ENCODE peak calls at places on chromosome 3, in five cellular contexts. One of them, this sample, is unnamed. For H3K36me3, the result is how much of the 10 kb centered on the place peaks cover.

GRCh38 chr3:138113309-138113708 is 2.1 kb downstream of the DZIP1L start:
- DNase-seq in transverse colon: no peak
- DNase-seq in small intestine: no peak
- DNase-seq in MM.1S: no peak
- DNase-seq in GM06990: no peak
- DNase-seq in this sample: no peak

GRCh38 chr3:193960485-193961172 is 175.3 kb upstream of the HES1 start:
- DNase-seq in transverse colon: peak
- DNase-seq in small intestine: peak
- DNase-seq in MM.1S: no peak
- DNase-seq in GM06990: no peak
- DNase-seq in this sample: peak

GRCh38 chr3:71240035-71240434 is 343.5 kb downstream of the FOXP1 start:
- DNase-seq in transverse colon: no peak
- DNase-seq in small intestine: no peak
- DNase-seq in MM.1S: no peak
- DNase-seq in GM06990: no peak
- DNase-seq in this sample: no peak

GRCh38 chr3:120640231-120640630 is 41.8 kb downstream of the HGD start:
- DNase-seq in transverse colon: no peak
- DNase-seq in small intestine: no peak
- DNase-seq in MM.1S: no peak
- DNase-seq in GM06990: no peak
- DNase-seq in this sample: no peak

GRCh38 chr3:72010044-72010443 is 225.1 kb upstream of the PROK2 start:
- DNase-seq in transverse colon: no peak
- DNase-seq in small intestine: no peak
- DNase-seq in MM.1S: no peak
- DNase-seq in GM06990: peak
- DNase-seq in this sample: no peak

GRCh38 chr3:96803860-96804259 is 10.5 kb upstream of the EPHA6 start:
- DNase-seq in transverse colon: no peak
- DNase-seq in small intestine: no peak
- DNase-seq in MM.1S: no peak
- DNase-seq in GM06990: no peak
- DNase-seq in this sample: no peak

GRCh38 chr3:71865727-71866126 is 80.8 kb upstream of the PROK2 start:
- DNase-seq in transverse colon: no peak
- DNase-seq in small intestine: no peak
- DNase-seq in MM.1S: no peak
- DNase-seq in GM06990: no peak
- DNase-seq in this sample: no peak

GRCh38 chr3:12707425-12707824 is 43.5 kb upstream of the RAF1 start:
- DNase-seq in transverse colon: no peak
- DNase-seq in small intestine: peak
- DNase-seq in MM.1S: no peak
- DNase-seq in GM06990: no peak
- DNase-seq in this sample: no peak

GRCh38 chr3:172987268-172987667 is 153.8 kb downstream of the SPATA16 start:
- DNase-seq in transverse colon: no peak
- DNase-seq in small intestine: peak
- DNase-seq in MM.1S: no peak
- DNase-seq in GM06990: no peak
- DNase-seq in this sample: no peak

GRCh38 chr3:99562990-99563607 is 75.3 kb upstream of the COL8A1 start:
- DNase-seq in transverse colon: no peak
- DNase-seq in small intestine: no peak
- DNase-seq in MM.1S: no peak
- DNase-seq in GM06990: no peak
- DNase-seq in this sample: no peak

GRCh38 chr3:43497905-43498365 is 123.9 kb downstream of the ANO10 start:
- DNase-seq in transverse colon: no peak
- DNase-seq in small intestine: no peak
- DNase-seq in MM.1S: no peak
- DNase-seq in GM06990: no peak
- DNase-seq in this sample: no peak

GRCh38 chr3:33211444-33211843 is 7.2 kb downstream of the SUSD5 start:
- DNase-seq in transverse colon: no peak
- DNase-seq in small intestine: no peak
- DNase-seq in MM.1S: no peak
- DNase-seq in GM06990: no peak
- DNase-seq in this sample: no peak

GRCh38 chr3:11600501-11601282 is 43.0 kb downstream of the VGLL4 start:
- DNase-seq in transverse colon: peak
- DNase-seq in small intestine: peak
- DNase-seq in MM.1S: no peak
- DNase-seq in GM06990: no peak
- DNase-seq in this sample: no peak

GRCh38 chr3:150094150-150094932 is 123.6 kb upstream of the PFN2 start:
- DNase-seq in transverse colon: no peak
- DNase-seq in small intestine: no peak
- DNase-seq in MM.1S: peak
- DNase-seq in GM06990: no peak
- DNase-seq in this sample: no peak

GRCh38 chr3:121786485-121786884 is 36.9 kb upstream of the GOLGB1 start:
- DNase-seq in transverse colon: no peak
- DNase-seq in small intestine: no peak
- DNase-seq in MM.1S: no peak
- DNase-seq in GM06990: no peak
- DNase-seq in this sample: no peak

DNA sequence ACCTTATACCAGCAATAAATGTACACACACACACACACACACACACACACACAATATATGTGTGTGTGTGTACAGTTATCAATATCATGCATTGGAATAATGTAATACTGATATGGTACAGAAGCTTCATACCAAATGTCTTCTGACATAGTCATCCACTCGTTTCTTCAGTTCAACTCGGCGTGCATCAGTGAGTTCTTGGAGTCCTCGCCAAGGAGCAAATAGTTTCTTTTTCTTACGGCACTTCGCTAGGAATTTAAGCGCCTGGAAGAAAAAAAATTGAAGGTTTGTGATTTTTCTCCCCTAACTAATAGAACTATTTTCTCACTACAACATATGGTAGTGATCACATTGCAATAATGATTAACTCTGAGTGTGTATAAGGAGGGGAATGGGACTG is 32.1 kb upstream of the GOLGB1 start:
- DNase-seq in transverse colon: no peak
- DNase-seq in small intestine: no peak
- DNase-seq in MM.1S: no peak
- DNase-seq in GM06990: no peak
- DNase-seq in this sample: no peak
- H3K36me3 ChIP-seq in transverse colon: under half
- H3K36me3 ChIP-seq in small intestine: under half
- H3K36me3 ChIP-seq in MM.1S: under half
- H3K36me3 ChIP-seq in GM06990: under half
- H3K36me3 ChIP-seq in this sample: under half

GRCh38 chr3:63990204-63990603 is 33.1 kb downstream of the PSMD6 start:
- DNase-seq in transverse colon: no peak
- DNase-seq in small intestine: no peak
- DNase-seq in MM.1S: no peak
- DNase-seq in GM06990: no peak
- DNase-seq in this sample: no peak
- H3K36me3 ChIP-seq in transverse colon: half or more
- H3K36me3 ChIP-seq in small intestine: under half
- H3K36me3 ChIP-seq in MM.1S: under half
- H3K36me3 ChIP-seq in GM06990: under half
- H3K36me3 ChIP-seq in this sample: under half

GRCh38 chr3:53109190-53109589 is 21.0 kb downstream of the RFT1 start:
- DNase-seq in transverse colon: no peak
- DNase-seq in small intestine: no peak
- DNase-seq in MM.1S: peak
- DNase-seq in GM06990: no peak
- DNase-seq in this sample: no peak
- H3K36me3 ChIP-seq in transverse colon: under half
- H3K36me3 ChIP-seq in small intestine: under half
- H3K36me3 ChIP-seq in MM.1S: under half
- H3K36me3 ChIP-seq in GM06990: under half
- H3K36me3 ChIP-seq in this sample: under half

GRCh38 chr3:123129052-123129451 is 62.2 kb downstream of the PDIA5 start:
- DNase-seq in transverse colon: no peak
- DNase-seq in small intestine: no peak
- DNase-seq in MM.1S: no peak
- DNase-seq in GM06990: no peak
- DNase-seq in this sample: no peak
- H3K36me3 ChIP-seq in transverse colon: under half
- H3K36me3 ChIP-seq in small intestine: under half
- H3K36me3 ChIP-seq in MM.1S: under half
- H3K36me3 ChIP-seq in GM06990: under half
- H3K36me3 ChIP-seq in this sample: under half

DNA sequence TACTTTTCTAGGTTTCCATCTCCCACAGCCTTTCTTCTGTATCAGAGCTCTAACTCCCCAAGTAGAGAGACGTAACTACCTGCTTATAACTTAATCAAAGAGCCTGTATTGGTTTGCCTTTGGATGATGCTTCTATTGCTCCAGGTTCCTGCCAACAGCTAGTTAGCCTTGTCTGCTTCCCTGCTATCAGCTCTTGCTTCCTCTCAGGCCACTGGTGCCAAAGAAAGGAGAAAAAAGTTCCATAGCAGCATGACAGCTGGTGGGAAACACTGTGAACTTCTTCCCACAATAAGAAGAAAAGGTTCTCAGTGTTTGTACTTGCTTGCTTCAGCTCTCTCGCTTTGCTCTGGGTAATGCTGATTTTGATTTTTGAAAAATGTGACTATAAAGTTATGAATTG is 206.6 kb downstream of the GBE1 start:
- DNase-seq in transverse colon: no peak
- DNase-seq in small intestine: no peak
- DNase-seq in MM.1S: no peak
- DNase-seq in GM06990: no peak
- DNase-seq in this sample: no peak
- H3K36me3 ChIP-seq in transverse colon: under half
- H3K36me3 ChIP-seq in small intestine: under half
- H3K36me3 ChIP-seq in MM.1S: under half
- H3K36me3 ChIP-seq in GM06990: under half
- H3K36me3 ChIP-seq in this sample: under half

GRCh38 chr3:52458770-52459540 is 3.6 kb downstream of the NISCH start:
- DNase-seq in transverse colon: no peak
- DNase-seq in small intestine: no peak
- DNase-seq in MM.1S: no peak
- DNase-seq in GM06990: no peak
- DNase-seq in this sample: no peak

GRCh38 chr3:52468336-52468735 is 12.9 kb downstream of the NISCH start:
- DNase-seq in transverse colon: no peak
- DNase-seq in small intestine: no peak
- DNase-seq in MM.1S: no peak
- DNase-seq in GM06990: no peak
- DNase-seq in this sample: no peak

GRCh38 chr3:52458031-52458760 is 2.8 kb downstream of the NISCH start:
- DNase-seq in transverse colon: no peak
- DNase-seq in small intestine: no peak
- DNase-seq in MM.1S: no peak
- DNase-seq in GM06990: no peak
- DNase-seq in this sample: no peak

GRCh38 chr3:52461874-52462273 is 6.5 kb downstream of the NISCH start:
- DNase-seq in transverse colon: no peak
- DNase-seq in small intestine: no peak
- DNase-seq in MM.1S: no peak
- DNase-seq in GM06990: no peak
- DNase-seq in this sample: no peak

GRCh38 chr3:52463420-52463819 is 8.0 kb downstream of the NISCH start:
- DNase-seq in transverse colon: no peak
- DNase-seq in small intestine: no peak
- DNase-seq in MM.1S: no peak
- DNase-seq in GM06990: no peak
- DNase-seq in this sample: no peak
- H3K36me3 ChIP-seq in transverse colon: under half
- H3K36me3 ChIP-seq in small intestine: under half
- H3K36me3 ChIP-seq in MM.1S: under half
- H3K36me3 ChIP-seq in GM06990: under half
- H3K36me3 ChIP-seq in this sample: under half

DNA sequence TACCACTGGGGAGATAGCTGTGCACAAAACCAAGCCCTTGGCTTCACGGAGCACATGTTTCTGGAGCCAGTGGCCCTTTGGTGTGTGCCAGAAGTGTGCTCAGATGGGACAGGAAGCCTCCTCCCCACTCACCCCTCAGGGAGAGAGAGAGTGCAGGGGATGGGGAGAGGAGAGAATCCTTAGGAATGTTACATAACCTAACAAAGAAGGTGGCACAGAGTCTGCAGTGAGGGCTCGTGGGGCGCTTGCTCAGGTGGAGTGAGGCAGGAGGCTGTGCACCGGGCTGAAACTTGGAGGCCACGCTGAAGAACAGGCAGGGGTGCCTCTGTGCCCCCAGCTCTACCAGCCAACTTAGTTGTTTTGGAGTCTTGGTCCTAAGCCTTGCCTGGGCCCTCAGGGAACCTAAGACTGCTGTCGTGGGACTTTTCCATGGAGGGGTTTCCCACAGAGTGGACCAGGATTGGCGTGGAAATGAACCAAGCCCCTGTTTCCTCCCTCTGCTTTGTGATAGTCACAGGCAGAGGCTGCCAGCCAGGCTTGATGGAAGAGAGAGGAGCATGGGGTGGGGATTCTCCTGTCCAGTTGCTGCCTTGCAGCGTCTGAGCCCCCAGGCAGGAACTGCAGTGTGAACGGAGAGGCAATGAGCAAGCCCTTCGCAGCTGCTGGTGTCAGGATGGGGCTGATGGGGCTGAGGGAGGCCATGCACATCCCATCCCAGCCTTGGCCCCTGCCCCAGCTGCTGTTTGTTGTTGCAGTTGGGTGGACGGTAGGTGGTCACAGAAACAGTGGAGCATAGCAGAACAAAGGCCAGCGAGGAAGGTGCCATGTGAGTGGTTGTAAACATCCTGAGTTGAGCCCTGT is 32.7 kb downstream of the PDIA5 start:
- DNase-seq in transverse colon: no peak
- DNase-seq in small intestine: no peak
- DNase-seq in MM.1S: no peak
- DNase-seq in GM06990: no peak
- DNase-seq in this sample: no peak
- H3K36me3 ChIP-seq in transverse colon: under half
- H3K36me3 ChIP-seq in small intestine: under half
- H3K36me3 ChIP-seq in MM.1S: under half
- H3K36me3 ChIP-seq in GM06990: under half
- H3K36me3 ChIP-seq in this sample: under half

GRCh38 chr3:37015631-37016030 is 22.3 kb downstream of the MLH1 start:
- DNase-seq in transverse colon: no peak
- DNase-seq in small intestine: no peak
- DNase-seq in MM.1S: no peak
- DNase-seq in GM06990: no peak
- DNase-seq in this sample: no peak

GRCh38 chr3:37016903-37017302 is 23.6 kb downstream of the MLH1 start:
- DNase-seq in transverse colon: no peak
- DNase-seq in small intestine: no peak
- DNase-seq in MM.1S: no peak
- DNase-seq in GM06990: no peak
- DNase-seq in this sample: no peak

GRCh38 chr3:37017683-37018082 is 24.4 kb downstream of the MLH1 start:
- DNase-seq in transverse colon: no peak
- DNase-seq in small intestine: no peak
- DNase-seq in MM.1S: no peak
- DNase-seq in GM06990: no peak
- DNase-seq in this sample: no peak

GRCh38 chr3:37014620-37015019 is 21.3 kb downstream of the MLH1 start:
- DNase-seq in transverse colon: no peak
- DNase-seq in small intestine: peak
- DNase-seq in MM.1S: no peak
- DNase-seq in GM06990: no peak
- DNase-seq in this sample: no peak
- H3K36me3 ChIP-seq in transverse colon: half or more
- H3K36me3 ChIP-seq in small intestine: under half
- H3K36me3 ChIP-seq in MM.1S: under half
- H3K36me3 ChIP-seq in GM06990: under half
- H3K36me3 ChIP-seq in this sample: under half